ENCODE peak calls at places on chromosome 3, in eight cellular contexts. H is IMR-90, I is heart left ventricle, Z is pancreas, B is astrocyte, S is lower lobe of right lung, D is A549, U is lung. X is an unnamed sample.

GRCh38 chr3:108292905-108293328 is 3.4 kb upstream of the HHLA2 start:
- DNase-seq in B (no peak), I (no peak), H (no peak), U (no peak), D (no peak), Z (no peak), S (no peak), X (no peak)

GRCh38 chr3:46666471-46666845 is 27.0 kb downstream of the ALS2CL start:
- DNase-seq in U (no peak), H (no peak), I (peak; percentile 59), S (peak; percentile 32), Z (no peak), B (no peak), D (no peak), X (peak; percentile 38)

GRCh38 chr3:32045091-32045964 is 61.1 kb upstream of the GPD1L start:
- DNase-seq in D (peak; percentile 53), U (peak; percentile 39), Z (peak; percentile 81), I (no peak), H (peak; percentile 81), B (peak; percentile 76), S (no peak), X (peak; percentile 72)

GRCh38 chr3:136266468-136266867 is 16.3 kb downstream of the PCCB start:
- DNase-seq in Z (no peak), I (no peak), U (no peak), D (peak; percentile 43), B (peak; percentile 58), S (no peak), H (peak; percentile 83), X (no peak)

GRCh38 chr3:143084856-143085731 is 34.5 kb upstream of the CHST2 start:
- DNase-seq in B (peak; percentile 34), Z (no peak), D (no peak), H (peak; percentile 47), S (no peak), U (no peak), I (no peak), X (no peak)

GRCh38 chr3:49871536-49872157 is 1.9 kb upstream of the CAMKV start:
- DNase-seq in Z (no peak), H (no peak), S (no peak), I (no peak), U (no peak), B (no peak), D (no peak), X (no peak)

GRCh38 chr3:39106281-39107055 is 959 bp downstream of the GORASP1 start:
- DNase-seq in B (peak; percentile 33), H (peak; percentile 57), S (no peak), D (no peak), Z (no peak), U (no peak), I (no peak), X (no peak)

GRCh38 chr3:51283421-51283820 is 101.7 kb upstream of the MANF start:
- DNase-seq in D (no peak), I (no peak), U (no peak), S (no peak), H (peak; percentile 11), Z (no peak), B (peak; percentile 19), X (no peak)

GRCh38 chr3:22386107-22386506 is 635.1 kb upstream of the ZNF385D start:
- DNase-seq in I (no peak), D (no peak), S (no peak), Z (no peak), B (no peak), H (no peak), U (no peak), X (no peak)

GRCh38 chr3:39189648-39190269 is 2.6 kb downstream of the XIRP1 start:
- DNase-seq in D (peak; percentile 71), I (no peak), Z (peak; percentile 76), S (peak; percentile 67), U (peak; percentile 76), H (peak; percentile 64), B (peak; percentile 36), X (no peak)

GRCh38 chr3:142724682-142725351 is 983 bp downstream of the TRPC1 start:
- DNase-seq in B (peak; percentile 6), D (peak; percentile 37), I (peak; percentile 64), Z (peak; percentile 6), H (peak; percentile 18), U (peak; percentile 29), S (peak; percentile 48), X (peak; percentile 57)

GRCh38 chr3:177333535-177334495 is 136.5 kb upstream of the TBL1XR1 start:
- DNase-seq in B (no peak), H (no peak), U (peak; percentile 30), I (no peak), S (peak; percentile 58), Z (no peak), D (no peak), X (no peak)

GRCh38 chr3:126406389-126407296 is 11.9 kb downstream of the CFAP100 start:
- DNase-seq in H (no peak), S (no peak), D (no peak), B (no peak), U (no peak), Z (no peak), I (no peak), X (no peak)

GRCh38 chr3:172701056-172701455 is 9.8 kb downstream of the NCEH1 start:
- DNase-seq in B (no peak), I (no peak), U (no peak), Z (no peak), D (no peak), H (no peak), S (no peak), X (no peak)

GRCh38 chr3:57556459-57557087 is 499 bp downstream of the PDE12 start:
- DNase-seq in D (peak; percentile 2), B (peak; percentile 26), H (no peak), I (peak; percentile 66), U (no peak), S (peak; percentile 57), Z (peak; percentile 27), X (peak; percentile 62)

GRCh38 chr3:138381950-138382715 is 33.8 kb downstream of the MRAS start:
- DNase-seq in U (peak; percentile 63), S (peak; percentile 82), H (peak; percentile 45), B (peak; percentile 22), D (no peak), I (peak; percentile 81), Z (no peak), X (no peak)

GRCh38 chr3:186896875-186897274 is 33.5 kb upstream of the ST6GAL1 start:
- DNase-seq in D (no peak), H (no peak), I (no peak), S (no peak), U (no peak), Z (no peak), B (no peak), X (no peak)

DNA sequence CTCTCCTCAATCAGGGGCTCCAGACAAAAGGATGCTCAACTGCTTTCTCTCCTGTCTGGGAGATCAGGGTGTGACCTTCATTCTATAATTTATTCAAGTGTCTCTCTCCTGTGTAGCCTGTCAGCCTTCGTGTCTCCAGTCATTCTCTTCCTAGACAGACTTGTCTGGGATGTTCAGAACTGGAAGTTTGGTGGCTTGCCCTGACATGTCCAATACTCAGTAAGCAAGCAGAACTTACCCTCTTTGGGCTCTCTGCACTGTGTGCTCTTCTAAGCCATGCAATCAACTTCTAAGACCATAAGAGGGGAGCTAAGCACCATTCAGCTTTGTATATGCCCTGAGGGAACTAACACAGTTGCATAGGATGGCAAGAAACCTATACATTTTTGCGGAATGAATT is 14.1 kb downstream of the ACKR2 start:
- DNase-seq in H (peak; percentile 11), B (no peak), D (no peak), U (no peak), I (no peak), Z (no peak), S (no peak), X (no peak)
- H3K27ac ChIP-seq in H (peak overlapping the region; percentile 29), B (no peak overlapping the region), D (peak overlapping the region; percentile 59), U (no peak overlapping the region), I (no peak overlapping the region), Z (no peak overlapping the region), S (no peak overlapping the region), X (peak overlapping the region; percentile 80)

DNA sequence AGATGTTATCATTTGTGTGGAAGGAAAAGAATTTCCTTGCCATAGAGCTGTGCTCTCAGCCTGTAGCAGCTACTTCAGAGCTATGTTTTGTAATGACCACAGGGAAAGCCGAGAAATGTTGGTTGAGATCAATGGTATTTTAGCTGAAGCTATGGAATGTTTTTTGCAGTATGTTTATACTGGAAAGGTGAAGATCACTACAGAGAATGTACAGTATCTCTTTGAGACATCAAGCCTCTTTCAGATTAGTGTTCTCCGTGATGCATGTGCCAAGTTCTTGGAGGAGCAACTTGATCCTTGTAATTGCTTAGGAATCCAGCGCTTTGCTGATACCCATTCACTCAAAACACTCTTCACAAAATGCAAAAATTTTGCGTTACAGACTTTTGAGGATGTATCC is 15.1 kb downstream of the KLHL24 start:
- DNase-seq in S (no peak), Z (no peak), D (no peak), U (no peak), B (peak; percentile 92), H (peak; percentile 78), I (no peak), X (no peak)
- H3K9me3 ChIP-seq in S (peaks cover 38% of the 10 kb centered on the region), Z (peaks cover 3% of the 10 kb centered on the region), D (peaks cover 43% of the 10 kb centered on the region), U (peaks cover 11% of the 10 kb centered on the region), B (peaks cover 13% of the 10 kb centered on the region), H (peaks cover 25% of the 10 kb centered on the region), I (peaks cover 7% of the 10 kb centered on the region), X (peaks cover 22% of the 10 kb centered on the region)

DNA sequence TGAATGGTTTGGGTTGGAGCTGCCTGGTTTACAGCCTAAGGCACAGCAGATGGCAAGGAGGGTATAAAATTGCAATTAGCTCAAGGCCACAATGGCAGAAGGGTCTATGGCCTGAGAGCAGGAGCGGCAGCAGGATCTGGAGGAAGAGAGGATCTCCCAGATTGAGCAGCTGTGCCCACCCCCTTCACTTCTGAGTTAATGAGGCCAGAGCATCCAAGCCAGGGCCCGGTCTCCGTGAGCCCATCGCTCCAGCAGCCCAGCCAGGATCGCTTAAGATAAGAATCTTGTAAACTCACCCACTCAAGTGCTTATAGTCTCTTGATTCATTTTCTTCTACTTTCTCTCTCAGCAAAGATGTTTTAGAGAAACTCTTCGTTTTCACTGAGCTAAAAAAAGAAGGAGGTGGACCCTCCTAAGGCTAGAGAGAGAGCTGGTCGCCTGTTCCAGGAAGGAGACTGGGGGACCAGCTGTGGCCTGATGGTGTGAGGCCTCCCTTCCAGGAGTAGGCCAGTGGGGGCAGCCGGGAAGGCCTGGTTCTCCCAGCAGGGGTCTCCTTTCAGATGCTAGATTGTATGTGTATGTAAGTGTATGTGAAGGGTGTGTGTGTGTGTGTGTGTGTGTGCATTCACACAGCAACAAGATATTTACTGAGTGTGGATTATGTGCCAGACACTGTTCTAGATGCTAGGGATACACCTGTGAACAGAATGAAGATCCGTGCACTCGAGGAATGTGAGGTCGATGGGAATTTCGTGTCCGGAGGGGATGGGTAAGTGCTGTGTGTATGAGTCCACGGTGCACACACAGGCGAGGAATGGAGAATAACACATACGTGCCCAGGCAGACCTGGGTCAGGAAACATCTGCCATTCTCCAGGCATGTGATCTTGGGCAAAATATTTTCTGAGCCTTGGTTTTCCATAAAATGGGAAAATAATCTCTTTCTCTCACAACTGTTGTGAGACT is 18.6 kb downstream of the MAGEF1 start:
- DNase-seq in B (no peak), U (no peak), I (no peak), Z (no peak), S (no peak), D (no peak), H (no peak), X (no peak)
- H3K4me3 ChIP-seq in B (no peak overlapping the region), U (no peak overlapping the region), I (no peak overlapping the region), Z (no peak overlapping the region), S (no peak overlapping the region), D (no peak overlapping the region), H (no peak overlapping the region), X (no peak overlapping the region)

DNA sequence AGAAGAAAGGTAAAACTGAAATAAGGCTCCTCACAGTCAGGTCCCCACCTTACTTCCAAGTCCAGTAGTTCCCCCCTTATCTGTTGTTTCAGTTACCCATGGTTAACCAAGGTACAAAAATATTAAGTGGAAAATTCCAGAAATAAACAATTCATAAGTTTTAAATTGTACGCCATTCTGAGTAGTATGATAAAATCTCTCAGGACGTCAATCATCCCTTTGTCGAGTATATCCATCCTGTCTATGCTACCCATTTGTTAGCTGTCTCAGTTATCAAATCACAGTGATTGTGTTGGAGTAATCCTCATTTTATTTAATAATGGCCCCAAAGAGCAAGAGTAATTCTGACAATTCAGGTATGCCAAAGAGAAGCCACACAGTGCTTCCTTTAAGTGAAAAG is 43.9 kb downstream of the LRRFIP2 start:
- DNase-seq in Z (no peak), H (no peak), U (no peak), I (no peak), S (no peak), B (no peak), D (no peak), X (no peak)
- H3K27ac ChIP-seq in Z (peak overlapping the region; percentile 80), H (no peak overlapping the region), U (no peak overlapping the region), I (no peak overlapping the region), S (no peak overlapping the region), B (no peak overlapping the region), D (no peak overlapping the region), X (peak overlapping the region; percentile 28)